ENCODE peak calls at places on chromosome 21, in four cellular contexts. K is stimulated activated CD4-positive, alpha-beta T cell treated with anti-CD3 and anti-CD28 coated beads, TNF-alpha, amount 100 ng/mL, for 1 hour; P is HuH-7; O is activated B cell treated with CpG ODN at 0.5 μM for 24 hours. M is an unnamed sample.

GRCh38 chr21:35981514-35982070 is 78.7 kb downstream of the SETD4 start:
- DNase-seq in K (no peak), P (no peak), O (no peak), M (no peak)

GRCh38 chr21:39055167-39055767 is 128.0 kb downstream of the PSMG1 start:
- DNase-seq in K (no peak), P (no peak), O (no peak), M (no peak)

GRCh38 chr21:42203936-42204335 is 15.0 kb upstream of the ABCG1 start:
- DNase-seq in K (no peak), P (no peak), O (no peak), M (no peak)

GRCh38 chr21:25281134-25281533 is 326.1 kb downstream of the MRPL39 start:
- DNase-seq in K (no peak), P (no peak), O (no peak), M (no peak)

GRCh38 chr21:37658121-37658993 is 257.9 kb downstream of the KCNJ6 start:
- DNase-seq in K (no peak), P (no peak), O (no peak), M (no peak)

GRCh38 chr21:46128106-46128982 is 27.0 kb downstream of the FTCD start:
- DNase-seq in K (no peak), P (no peak), O (no peak), M (no peak)

GRCh38 chr21:34930971-34931370 is 118.1 kb downstream of the RUNX1 start:
- DNase-seq in K (no peak), P (no peak), O (no peak), M (no peak)

GRCh38 chr21:36337099-36337509 is 17.1 kb downstream of the MORC3 start:
- DNase-seq in K (no peak), P (no peak), O (no peak), M (no peak)

GRCh38 chr21:15224346-15225086 is 159.7 kb upstream of the NRIP1 start:
- DNase-seq in K (no peak), P (no peak), O (no peak), M (no peak)

GRCh38 chr21:45281411-45282282 is 6.0 kb downstream of the POFUT2 start:
- DNase-seq in K (no peak), P (no peak), O (no peak), M (no peak)

GRCh38 chr21:45864436-45864835 is 117.1 kb upstream of the COL6A1 start:
- DNase-seq in K (no peak), P (no peak), O (no peak), M (no peak)

GRCh38 chr21:35075546-35075945 is 26.4 kb upstream of the RUNX1 start:
- DNase-seq in K (no peak), P (no peak), O (no peak), M (no peak)

GRCh38 chr21:38910390-38911008 is 104.8 kb downstream of the ETS2 start:
- DNase-seq in K (no peak), P (no peak), O (no peak), M (no peak)

GRCh38 chr21:42541174-42541573 is 27.5 kb downstream of the SLC37A1 start:
- DNase-seq in K (no peak), P (no peak), O (no peak), M (no peak)

GRCh38 chr21:15250384-15250783 is 185.6 kb upstream of the NRIP1 start:
- DNase-seq in K (no peak), P (no peak), O (no peak), M (no peak)

GRCh38 chr21:38948377-38948776 is 142.6 kb downstream of the ETS2 start:
- DNase-seq in K (no peak), P (no peak), O (no peak), M (no peak)

GRCh38 chr21:34967509-34968289 is 81.4 kb downstream of the RUNX1 start:
- DNase-seq in K (no peak), P (no peak), O (no peak), M (no peak)

GRCh38 chr21:44547656-44548331 is 3.5 kb downstream of the KRTAP10-2 start:
- DNase-seq in K (peak), P (no peak), O (no peak), M (peak)

GRCh38 chr21:40846566-40847411 is at the start of gene DSCAM:
- DNase-seq in K (no peak), P (no peak), O (no peak), M (no peak)

GRCh38 chr21:25717491-25718139 is 17.1 kb downstream of the ATP5PF start:
- DNase-seq in K (no peak), P (no peak), O (no peak), M (no peak)

GRCh38 chr21:44800103-44800502 is 1.5 kb downstream of the UBE2G2 start:
- DNase-seq in K (no peak), P (no peak), O (no peak), M (peak)

GRCh38 chr21:37582613-37583012 is 216.0 kb downstream of the DYRK1A start:
- DNase-seq in K (no peak), P (peak), O (no peak), M (peak)

GRCh38 chr21:45906859-45907258 is 74.7 kb upstream of the COL6A1 start:
- DNase-seq in K (no peak), P (no peak), O (no peak), M (no peak)

M was measured in T47D.